ENCODE peak calls at places on chromosomes 6 and 20, in five cellular contexts. V is stimulated activated CD4-positive, alpha-beta T cell treated with anti-CD3 and anti-CD28 coated beads, Interleukin-15, amount 100 ng/mL, for 48 hours; F is NCI-H2081; X is mucosa of gallbladder; O is KG1. Q is an unnamed sample.

GRCh38 chr6:169794317-169795055 is 43.1 kb downstream of the ERMARD start:
- DNase-seq in V (no peak), F (peak; percentile 50), X (no peak), O (no peak), Q (no peak)

GRCh38 chr6:3390698-3391097 is 66.2 kb downstream of the SLC22A23 start:
- DNase-seq in V (no peak), F (no peak), X (peak; percentile 83), O (no peak), Q (no peak)

GRCh38 chr6:111842891-111843290 is 30.4 kb downstream of the FYN start:
- DNase-seq in V (no peak), F (no peak), X (no peak), O (no peak), Q (no peak)

GRCh38 chr20:3045816-3046676 is at the start of gene MRPS26:
- DNase-seq in V (peak; percentile 69), F (peak; percentile 85), X (peak; percentile 89), O (peak; percentile 83), Q (no peak)

GRCh38 chr20:2118783-2119182 is 17.2 kb downstream of the STK35 start:
- DNase-seq in V (peak; percentile 11), F (no peak), X (no peak), O (no peak), Q (no peak)

GRCh38 chr20:52972965-52973819 is 1.0 kb downstream of the TSHZ2 start:
- DNase-seq in V (no peak), F (peak; percentile 19), X (peak; percentile 18), O (no peak), Q (no peak)

GRCh38 chr6:33001685-33002084 is 7.7 kb downstream of the HLA-DOA start:
- DNase-seq in V (no peak), F (no peak), X (no peak), O (no peak), Q (no peak)

GRCh38 chr20:46835418-46835817 is 59.2 kb upstream of the EYA2 start:
- DNase-seq in V (no peak), F (no peak), X (peak; percentile 16), O (no peak), Q (no peak)

GRCh38 chr6:37698264-37699137 is 818 bp upstream of the MDGA1 start:
- DNase-seq in V (peak; percentile 15), F (peak; percentile 66), X (peak; percentile 37), O (peak; percentile 66), Q (no peak)

GRCh38 chr6:36977470-36977941 is 8.5 kb downstream of the MTCH1 start:
- DNase-seq in V (no peak), F (no peak), X (no peak), O (no peak), Q (no peak)

GRCh38 chr6:109236140-109237081 is 141.1 kb downstream of the CEP57L1 start:
- DNase-seq in V (peak; percentile 30), F (no peak), X (no peak), O (peak; percentile 40), Q (no peak)

GRCh38 chr6:42088101-42088591 is 37.8 kb downstream of the TAF8 start:
- DNase-seq in V (no peak), F (no peak), X (peak; percentile 70), O (no peak), Q (no peak)

GRCh38 chr20:14824996-14825395 is 487.6 kb upstream of the FLRT3 start:
- DNase-seq in V (no peak), F (no peak), X (no peak), O (no peak), Q (no peak)

GRCh38 chr20:21698494-21699215 is 6.8 kb upstream of the PAX1 start:
- DNase-seq in V (no peak), F (no peak), X (no peak), O (no peak), Q (no peak)